ENCODE peak calls at places on chromosomes 1 and 21, in nine cellular contexts. One of them, this sample, is unnamed.
A peak's percentile ranks its signal among the peaks of the same experiment; 100 is the strongest.

GRCh38 chr21:18499761-18500376 is 96.3 kb upstream of the TMPRSS15 start:
- DNase-seq in PC-3: peak; percentile 69
- DNase-seq in Calu3: peak; percentile 8
- DNase-seq in lower lobe of right lung: no peak
- DNase-seq in kidney: no peak
- DNase-seq in HFF-Myc: peak; percentile 4
- DNase-seq in fibroblast of lung: peak; percentile 52
- DNase-seq in fibroblast of pulmonary artery: peak; percentile 56
- DNase-seq in GM12865: peak; percentile 54
- DNase-seq in this sample: peak; percentile 61

GRCh38 chr1:29385966-29386365 is 149.6 kb downstream of the PTPRU start:
- DNase-seq in PC-3: no peak
- DNase-seq in Calu3: no peak
- DNase-seq in lower lobe of right lung: no peak
- DNase-seq in kidney: no peak
- DNase-seq in HFF-Myc: no peak
- DNase-seq in fibroblast of lung: no peak
- DNase-seq in fibroblast of pulmonary artery: no peak
- DNase-seq in GM12865: no peak
- DNase-seq in this sample: no peak

GRCh38 chr1:67133177-67133576 is 1.6 kb downstream of the C1orf141 start:
- DNase-seq in PC-3: no peak
- DNase-seq in Calu3: no peak
- DNase-seq in lower lobe of right lung: no peak
- DNase-seq in kidney: no peak
- DNase-seq in HFF-Myc: no peak
- DNase-seq in fibroblast of lung: no peak
- DNase-seq in fibroblast of pulmonary artery: no peak
- DNase-seq in GM12865: no peak
- DNase-seq in this sample: no peak

GRCh38 chr1:79531790-79532189 is 525.3 kb upstream of the ADGRL4 start:
- DNase-seq in PC-3: no peak
- DNase-seq in Calu3: no peak
- DNase-seq in lower lobe of right lung: no peak
- DNase-seq in kidney: no peak
- DNase-seq in HFF-Myc: no peak
- DNase-seq in fibroblast of lung: no peak
- DNase-seq in fibroblast of pulmonary artery: no peak
- DNase-seq in GM12865: no peak
- DNase-seq in this sample: no peak

GRCh38 chr1:240004086-240004749 is 87.5 kb upstream of the FMN2 start:
- DNase-seq in PC-3: peak; percentile 67
- DNase-seq in Calu3: peak; percentile 30
- DNase-seq in lower lobe of right lung: no peak
- DNase-seq in kidney: no peak
- DNase-seq in HFF-Myc: peak; percentile 16
- DNase-seq in fibroblast of lung: peak; percentile 28
- DNase-seq in fibroblast of pulmonary artery: peak; percentile 16
- DNase-seq in GM12865: peak; percentile 4
- DNase-seq in this sample: peak; percentile 28

GRCh38 chr1:248841702-248842395 is 3.8 kb downstream of the ZNF672 start:
- DNase-seq in PC-3: peak; percentile 53
- DNase-seq in Calu3: no peak
- DNase-seq in lower lobe of right lung: peak; percentile 60
- DNase-seq in kidney: no peak
- DNase-seq in HFF-Myc: no peak
- DNase-seq in fibroblast of lung: peak; percentile 72
- DNase-seq in fibroblast of pulmonary artery: peak; percentile 77
- DNase-seq in GM12865: peak; percentile 54
- DNase-seq in this sample: peak; percentile 46

GRCh38 chr1:13763264-13763663 is 63.3 kb downstream of the PRDM2 start:
- DNase-seq in PC-3: no peak
- DNase-seq in Calu3: no peak
- DNase-seq in lower lobe of right lung: no peak
- DNase-seq in kidney: no peak
- DNase-seq in HFF-Myc: no peak
- DNase-seq in fibroblast of lung: no peak
- DNase-seq in fibroblast of pulmonary artery: no peak
- DNase-seq in GM12865: no peak
- DNase-seq in this sample: no peak

GRCh38 chr1:52544665-52545525 is 8.0 kb downstream of the TUT4 start:
- DNase-seq in PC-3: no peak
- DNase-seq in Calu3: no peak
- DNase-seq in lower lobe of right lung: no peak
- DNase-seq in kidney: no peak
- DNase-seq in HFF-Myc: no peak
- DNase-seq in fibroblast of lung: no peak
- DNase-seq in fibroblast of pulmonary artery: peak; percentile 37
- DNase-seq in GM12865: no peak
- DNase-seq in this sample: no peak

GRCh38 chr1:208036177-208036808 is 125.4 kb upstream of the CD34 start:
- DNase-seq in PC-3: peak; percentile 68
- DNase-seq in Calu3: peak; percentile 25
- DNase-seq in lower lobe of right lung: no peak
- DNase-seq in kidney: no peak
- DNase-seq in HFF-Myc: no peak
- DNase-seq in fibroblast of lung: peak; percentile 34
- DNase-seq in fibroblast of pulmonary artery: peak; percentile 42
- DNase-seq in GM12865: peak; percentile 26
- DNase-seq in this sample: no peak
- TF ChIP-seq CTCF in PC-3: peak; percentile 68
- TF ChIP-seq CTCF in Calu3: peak; percentile 46
- TF ChIP-seq CTCF in lower lobe of right lung: no peak
- TF ChIP-seq CTCF in kidney: peak; percentile 33
- TF ChIP-seq CTCF in HFF-Myc: no peak
- TF ChIP-seq CTCF in fibroblast of lung: peak; percentile 27
- TF ChIP-seq CTCF in fibroblast of pulmonary artery: peak; percentile 32
- TF ChIP-seq CTCF in GM12865: no peak
- TF ChIP-seq CTCF in this sample: no peak

DNA sequence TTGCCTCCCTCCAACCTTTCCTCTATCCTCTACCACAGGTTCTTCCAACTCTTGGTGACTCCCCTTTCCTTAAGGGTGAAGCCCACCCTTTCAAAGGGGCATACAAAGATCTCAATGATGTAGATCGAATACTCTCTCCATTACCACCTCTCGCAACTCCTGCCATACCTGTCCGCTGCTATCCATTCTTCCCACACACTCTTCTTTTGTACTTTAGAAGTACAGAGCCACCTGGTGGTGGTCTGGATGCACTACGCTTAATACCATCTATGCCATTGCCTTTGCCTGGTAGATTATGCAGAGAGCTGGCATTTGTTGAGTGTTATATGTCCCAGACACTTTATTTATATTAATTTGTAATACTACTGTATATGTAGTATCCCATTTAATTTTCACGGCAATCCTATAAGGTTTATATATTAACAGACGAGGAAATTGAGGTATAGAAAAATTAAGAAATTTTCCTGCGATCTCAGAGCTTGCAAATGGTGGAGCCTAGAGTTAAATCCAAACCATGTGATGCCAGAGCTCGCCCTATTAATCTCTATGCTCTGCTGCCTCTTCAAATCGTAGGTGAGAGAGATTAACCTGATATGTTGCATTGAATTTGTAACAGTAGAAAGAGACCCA is 22.9 kb downstream of the TSHB start:
- DNase-seq in PC-3: peak; percentile 86
- DNase-seq in Calu3: peak; percentile 58
- DNase-seq in lower lobe of right lung: no peak
- DNase-seq in kidney: no peak
- DNase-seq in HFF-Myc: no peak
- DNase-seq in fibroblast of lung: peak; percentile 49
- DNase-seq in fibroblast of pulmonary artery: peak; percentile 55
- DNase-seq in GM12865: peak; percentile 67
- DNase-seq in this sample: peak; percentile 52
- TF ChIP-seq CTCF in PC-3: peak; percentile 91
- TF ChIP-seq CTCF in Calu3: peak; percentile 64
- TF ChIP-seq CTCF in lower lobe of right lung: peak; percentile 87
- TF ChIP-seq CTCF in kidney: peak; percentile 72
- TF ChIP-seq CTCF in HFF-Myc: peak; percentile 86
- TF ChIP-seq CTCF in fibroblast of lung: peak; percentile 92
- TF ChIP-seq CTCF in fibroblast of pulmonary artery: peak; percentile 93
- TF ChIP-seq CTCF in GM12865: peak; percentile 83
- TF ChIP-seq CTCF in this sample: peak; percentile 82

GRCh38 chr1:205061665-205062069 is 18.7 kb downstream of the CNTN2 start:
- DNase-seq in PC-3: peak; percentile 97
- DNase-seq in Calu3: peak; percentile 84
- DNase-seq in lower lobe of right lung: peak; percentile 69
- DNase-seq in kidney: no peak
- DNase-seq in HFF-Myc: peak; percentile 32
- DNase-seq in fibroblast of lung: peak; percentile 55
- DNase-seq in fibroblast of pulmonary artery: peak; percentile 62
- DNase-seq in GM12865: peak; percentile 68
- DNase-seq in this sample: peak; percentile 87

GRCh38 chr1:205060746-205061145 is 17.7 kb downstream of the CNTN2 start:
- DNase-seq in PC-3: no peak
- DNase-seq in Calu3: no peak
- DNase-seq in lower lobe of right lung: no peak
- DNase-seq in kidney: no peak
- DNase-seq in HFF-Myc: no peak
- DNase-seq in fibroblast of lung: no peak
- DNase-seq in fibroblast of pulmonary artery: no peak
- DNase-seq in GM12865: no peak
- DNase-seq in this sample: no peak

GRCh38 chr1:205061227-205061626 is 18.2 kb downstream of the CNTN2 start:
- DNase-seq in PC-3: no peak
- DNase-seq in Calu3: no peak
- DNase-seq in lower lobe of right lung: no peak
- DNase-seq in kidney: no peak
- DNase-seq in HFF-Myc: no peak
- DNase-seq in fibroblast of lung: no peak
- DNase-seq in fibroblast of pulmonary artery: no peak
- DNase-seq in GM12865: no peak
- DNase-seq in this sample: no peak

GRCh38 chr1:205062895-205063294 is 19.9 kb downstream of the CNTN2 start:
- DNase-seq in PC-3: no peak
- DNase-seq in Calu3: no peak
- DNase-seq in lower lobe of right lung: no peak
- DNase-seq in kidney: no peak
- DNase-seq in HFF-Myc: no peak
- DNase-seq in fibroblast of lung: no peak
- DNase-seq in fibroblast of pulmonary artery: no peak
- DNase-seq in GM12865: no peak
- DNase-seq in this sample: no peak

GRCh38 chr1:205062319-205062718 is 19.3 kb downstream of the CNTN2 start:
- DNase-seq in PC-3: no peak
- DNase-seq in Calu3: no peak
- DNase-seq in lower lobe of right lung: no peak
- DNase-seq in kidney: no peak
- DNase-seq in HFF-Myc: no peak
- DNase-seq in fibroblast of lung: no peak
- DNase-seq in fibroblast of pulmonary artery: no peak
- DNase-seq in GM12865: no peak
- DNase-seq in this sample: no peak
- TF ChIP-seq CTCF in PC-3: no peak
- TF ChIP-seq CTCF in Calu3: no peak
- TF ChIP-seq CTCF in lower lobe of right lung: no peak
- TF ChIP-seq CTCF in kidney: no peak
- TF ChIP-seq CTCF in HFF-Myc: no peak
- TF ChIP-seq CTCF in fibroblast of lung: no peak
- TF ChIP-seq CTCF in fibroblast of pulmonary artery: no peak
- TF ChIP-seq CTCF in GM12865: no peak
- TF ChIP-seq CTCF in this sample: no peak

GRCh38 chr1:32782086-32782485 is 35.1 kb downstream of the YARS1 start:
- DNase-seq in PC-3: no peak
- DNase-seq in Calu3: no peak
- DNase-seq in lower lobe of right lung: no peak
- DNase-seq in kidney: peak; percentile 26
- DNase-seq in HFF-Myc: no peak
- DNase-seq in fibroblast of lung: no peak
- DNase-seq in fibroblast of pulmonary artery: no peak
- DNase-seq in GM12865: no peak
- DNase-seq in this sample: no peak

GRCh38 chr1:32784817-32785216 is 32.3 kb downstream of the YARS1 start:
- DNase-seq in PC-3: no peak
- DNase-seq in Calu3: no peak
- DNase-seq in lower lobe of right lung: no peak
- DNase-seq in kidney: no peak
- DNase-seq in HFF-Myc: no peak
- DNase-seq in fibroblast of lung: no peak
- DNase-seq in fibroblast of pulmonary artery: no peak
- DNase-seq in GM12865: no peak
- DNase-seq in this sample: no peak

GRCh38 chr1:32791881-32792280 is 25.3 kb downstream of the YARS1 start:
- DNase-seq in PC-3: peak; percentile 84
- DNase-seq in Calu3: no peak
- DNase-seq in lower lobe of right lung: no peak
- DNase-seq in kidney: no peak
- DNase-seq in HFF-Myc: no peak
- DNase-seq in fibroblast of lung: no peak
- DNase-seq in fibroblast of pulmonary artery: peak; percentile 59
- DNase-seq in GM12865: no peak
- DNase-seq in this sample: no peak

GRCh38 chr1:32783851-32784250 is 33.3 kb downstream of the YARS1 start:
- DNase-seq in PC-3: no peak
- DNase-seq in Calu3: no peak
- DNase-seq in lower lobe of right lung: no peak
- DNase-seq in kidney: peak; percentile 41
- DNase-seq in HFF-Myc: no peak
- DNase-seq in fibroblast of lung: no peak
- DNase-seq in fibroblast of pulmonary artery: no peak
- DNase-seq in GM12865: no peak
- DNase-seq in this sample: no peak

GRCh38 chr1:32786856-32787255 is 30.3 kb downstream of the YARS1 start:
- DNase-seq in PC-3: peak; percentile 38
- DNase-seq in Calu3: no peak
- DNase-seq in lower lobe of right lung: no peak
- DNase-seq in kidney: no peak
- DNase-seq in HFF-Myc: no peak
- DNase-seq in fibroblast of lung: peak; percentile 39
- DNase-seq in fibroblast of pulmonary artery: peak; percentile 53
- DNase-seq in GM12865: peak; percentile 63
- DNase-seq in this sample: no peak
- TF ChIP-seq CTCF in PC-3: peak; percentile 55
- TF ChIP-seq CTCF in Calu3: peak; percentile 22
- TF ChIP-seq CTCF in lower lobe of right lung: peak; percentile 22
- TF ChIP-seq CTCF in kidney: no peak
- TF ChIP-seq CTCF in HFF-Myc: no peak
- TF ChIP-seq CTCF in fibroblast of lung: peak; percentile 29
- TF ChIP-seq CTCF in fibroblast of pulmonary artery: peak; percentile 40
- TF ChIP-seq CTCF in GM12865: peak; percentile 27
- TF ChIP-seq CTCF in this sample: peak; percentile 39